ENCODE peak calls at places on chromosomes 4 and X, in ten cellular contexts. Q is IMR-90, S is RWPE2, O is HCT116, E is neural progenitor cell, H is ovary, Y is uterus, J is Peyer's patch, T is A549, G is heart right ventricle. M is an unnamed sample. For H3K9me3 and H3K4me1, the result is how much of the 10 kb centered on the place peaks cover.

GRCh38 chrX:87873347-87873941 is 355.8 kb downstream of the KLHL4 start:
- DNase-seq in Q (no peak), S (no peak), O (no peak), E (no peak), H (no peak), Y (no peak), J (no peak), T (no peak), G (no peak), M (no peak)

GRCh38 chr4:7491915-7492314 is 57.2 kb upstream of the PSAPL1 start:
- DNase-seq in Q (no peak), S (no peak), O (no peak), E (no peak), H (no peak), Y (no peak), J (no peak), T (no peak), G (no peak), M (no peak)

GRCh38 chrX:11374570-11374969 is 81.4 kb downstream of the AMELX start:
- DNase-seq in Q (no peak), S (no peak), O (no peak), E (no peak), H (no peak), Y (no peak), J (no peak), T (no peak), G (no peak), M (no peak)

GRCh38 chr4:118338518-118338917 is 14.3 kb downstream of the PRSS12 start:
- DNase-seq in Q (no peak), S (no peak), O (no peak), E (no peak), H (no peak), Y (no peak), J (no peak), T (no peak), G (no peak), M (no peak)

GRCh38 chrX:140172401-140172800 is 207.1 kb upstream of the CXorf66 start:
- DNase-seq in Q (no peak), S (no peak), O (no peak), E (no peak), H (no peak), Y (no peak), J (no peak), T (no peak), G (no peak), M (no peak)

GRCh38 chr4:120897981-120898719 is 24.4 kb downstream of the PRDM5 start:
- DNase-seq in Q (no peak), S (no peak), O (no peak), E (no peak), H (no peak), Y (no peak), J (no peak), T (no peak), G (no peak), M (no peak)

GRCh38 chr4:187084696-187085095 is 361.0 kb upstream of the FAT1 start:
- DNase-seq in Q (no peak), S (no peak), O (no peak), E (no peak), H (no peak), Y (no peak), J (no peak), T (no peak), G (no peak), M (no peak)

GRCh38 chr4:13640149-13640671 is 12.7 kb upstream of the BOD1L1 start:
- DNase-seq in Q (peak), S (peak), O (no peak), E (peak), H (no peak), Y (no peak), J (no peak), T (no peak), G (no peak), M (no peak)

GRCh38 chr4:6709230-6710114 is at the start of gene MRFAP1L1:
- DNase-seq in Q (peak), S (peak), O (peak), E (peak), H (peak), Y (peak), J (peak), T (peak), G (peak), M (peak)

GRCh38 chr4:158193171-158193749 is 17.0 kb upstream of the TMEM144 start:
- DNase-seq in Q (peak), S (no peak), O (peak), E (peak), H (no peak), Y (no peak), J (no peak), T (peak), G (no peak), M (no peak)

GRCh38 chrX:39848900-39849299 is 248.9 kb downstream of the BCOR start:
- DNase-seq in Q (peak), S (no peak), O (no peak), E (no peak), H (no peak), Y (no peak), J (no peak), T (no peak), G (no peak), M (no peak)

GRCh38 chr4:37882665-37883296 is 8.1 kb upstream of the TBC1D1 start:
- DNase-seq in Q (no peak), S (no peak), O (no peak), E (peak), H (no peak), Y (no peak), J (no peak), T (no peak), G (no peak), M (no peak)

GRCh38 chr4:69617083-69617694 is 22.3 kb downstream of the UGT2A2 start:
- DNase-seq in Q (peak), S (no peak), O (peak), E (peak), H (no peak), Y (no peak), J (no peak), T (peak), G (no peak), M (no peak)

GRCh38 chrX:147910607-147911006 is 1.1 kb upstream of the FMR1 start:
- DNase-seq in Q (no peak), S (no peak), O (no peak), E (no peak), H (no peak), Y (no peak), J (no peak), T (no peak), G (no peak), M (no peak)

GRCh38 chrX:58044130-58044529 is 133.9 kb upstream of the ZXDA start:
- DNase-seq in Q (no peak), S (no peak), O (no peak), E (no peak), H (no peak), Y (no peak), J (no peak), T (no peak), G (no peak), M (no peak)
- H3K9me3 ChIP-seq in Q (under half), S (under half), O (under half), E (half or more), H (under half), Y (under half), J (under half), T (under half), G (under half), M (under half)

DNA sequence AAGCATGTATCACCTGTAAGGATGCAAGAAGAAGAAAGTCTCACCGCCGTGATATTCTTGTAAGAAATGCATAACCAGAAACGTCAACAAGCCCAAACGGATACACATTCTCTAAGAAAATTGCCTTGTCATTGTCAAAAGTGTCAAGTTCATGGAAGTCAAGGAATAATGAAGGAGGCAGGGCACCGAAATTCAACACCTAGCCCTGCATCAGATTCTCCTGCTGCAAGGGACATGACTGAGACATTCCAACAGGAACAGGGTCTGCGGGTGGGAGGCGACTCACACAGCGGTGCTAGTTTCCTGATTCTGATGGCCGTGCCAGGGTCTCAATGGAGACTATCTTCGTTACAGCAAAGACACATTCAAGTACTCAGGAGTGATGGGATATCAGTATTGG is 26.7 kb downstream of the IRF2 start:
- DNase-seq in Q (no peak), S (no peak), O (no peak), E (no peak), H (no peak), Y (no peak), J (no peak), T (no peak), G (no peak), M (no peak)
- H3K4me1 ChIP-seq in Q (under half), S (under half), O (under half), E (under half), H (under half), Y (under half), J (under half), T (under half), G (half or more), M (half or more)

GRCh38 chrX:110683925-110684324 is 111.7 kb downstream of the CHRDL1 start:
- DNase-seq in Q (no peak), S (no peak), O (no peak), E (no peak), H (no peak), Y (no peak), J (no peak), T (no peak), G (no peak), M (no peak)

GRCh38 chrX:110675866-110676265 is 119.8 kb downstream of the CHRDL1 start:
- DNase-seq in Q (no peak), S (no peak), O (no peak), E (no peak), H (no peak), Y (no peak), J (no peak), T (no peak), G (no peak), M (no peak)

GRCh38 chrX:110678591-110678990 is 117.0 kb downstream of the CHRDL1 start:
- DNase-seq in Q (no peak), S (no peak), O (no peak), E (peak), H (no peak), Y (no peak), J (no peak), T (no peak), G (no peak), M (no peak)
- TF ChIP-seq CTCF in Q (no peak), S (no peak), O (no peak), E (peak), H (no peak), Y (no peak), J (no peak), T (no peak), G (no peak), M (no peak)

DNA sequence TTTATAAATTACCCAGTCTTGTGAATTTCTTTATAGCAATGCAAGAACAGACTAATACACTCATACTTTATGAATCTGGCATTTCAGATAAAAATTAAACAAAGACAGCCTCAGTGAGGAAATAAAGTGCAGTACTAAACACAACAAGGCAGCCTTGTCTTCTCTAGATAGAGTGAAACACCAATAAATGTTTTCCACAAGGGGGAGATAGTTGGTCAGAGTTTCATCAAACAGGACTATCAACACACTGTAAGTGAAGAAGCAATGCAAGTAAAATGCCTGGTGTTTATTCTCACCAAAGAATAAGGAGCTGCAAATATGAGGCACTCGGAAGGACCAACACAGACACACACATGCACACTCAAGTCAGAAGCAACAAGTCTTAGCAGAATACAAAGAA is 62.8 kb downstream of the FAM9B start:
- DNase-seq in Q (peak), S (no peak), O (peak), E (peak), H (no peak), Y (no peak), J (no peak), T (peak), G (no peak), M (no peak)
- H3K9me3 ChIP-seq in Q (under half), S (under half), O (under half), E (under half), H (under half), Y (under half), J (under half), T (under half), G (under half), M (under half)

GRCh38 chr4:173256825-173257224 is 77.3 kb downstream of the HMGB2 start:
- DNase-seq in Q (no peak), S (no peak), O (no peak), E (no peak), H (no peak), Y (no peak), J (no peak), T (no peak), G (no peak), M (no peak)

GRCh38 chr4:173248690-173249089 is 80.1 kb downstream of the GALNT7 start:
- DNase-seq in Q (no peak), S (no peak), O (no peak), E (no peak), H (no peak), Y (no peak), J (no peak), T (no peak), G (no peak), M (no peak)

GRCh38 chr4:173254646-173255045 is 79.5 kb downstream of the HMGB2 start:
- DNase-seq in Q (no peak), S (no peak), O (no peak), E (no peak), H (no peak), Y (no peak), J (no peak), T (no peak), G (no peak), M (no peak)

GRCh38 chr4:173253561-173253960 is 80.6 kb downstream of the HMGB2 start:
- DNase-seq in Q (no peak), S (no peak), O (no peak), E (no peak), H (no peak), Y (no peak), J (no peak), T (no peak), G (no peak), M (no peak)

DNA sequence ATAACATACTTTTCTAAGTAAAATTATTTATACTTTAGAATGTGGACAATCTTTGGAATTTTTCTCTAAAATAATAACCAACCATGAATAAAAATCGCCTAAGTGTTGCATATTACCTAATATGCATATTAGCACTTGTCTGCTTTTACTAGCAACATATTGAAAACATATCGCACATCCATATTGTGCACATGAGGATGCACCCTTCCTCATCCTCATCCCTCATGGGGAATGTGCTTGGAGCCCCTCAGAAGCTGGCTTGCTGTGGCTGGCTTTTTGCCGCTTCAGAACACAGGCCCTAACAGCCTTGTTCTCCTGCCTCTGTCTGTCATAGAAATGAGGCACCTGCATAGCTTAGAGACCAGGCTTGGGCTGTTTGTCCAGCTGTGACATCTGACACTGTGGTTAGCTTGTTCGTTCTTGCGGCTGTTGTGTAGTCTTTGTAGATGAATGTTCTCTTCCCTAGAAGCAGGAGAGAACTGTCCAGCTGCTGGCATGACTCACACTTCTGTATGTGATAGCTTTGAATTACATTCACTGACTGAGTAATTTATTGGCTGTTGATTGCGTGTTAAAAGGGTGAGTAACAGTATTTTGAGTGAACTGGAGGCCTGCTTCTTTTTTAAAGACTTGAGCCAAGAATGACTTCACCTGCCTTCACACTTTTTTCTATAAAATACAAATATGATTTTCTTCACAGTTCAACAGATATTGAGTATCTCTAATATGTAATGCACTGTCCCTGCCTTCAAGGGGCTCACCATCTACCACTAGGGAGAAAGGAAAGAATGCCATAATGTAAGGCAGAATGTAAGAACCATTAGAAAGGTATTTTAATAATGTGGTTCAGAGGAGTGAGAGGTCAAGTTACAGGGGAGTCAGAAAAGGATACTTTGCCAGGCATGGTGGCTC is 81.9 kb downstream of the HMGB2 start:
- DNase-seq in Q (peak), S (peak), O (peak), E (peak), H (peak), Y (peak), J (no peak), T (peak), G (peak), M (peak)
- H3K4me1 ChIP-seq in Q (under half), S (under half), O (under half), E (under half), H (under half), Y (under half), J (under half), T (under half), G (under half), M (under half)

GRCh38 chrX:154840856-154841255 is 6.4 kb upstream of the SMIM9 start:
- DNase-seq in Q (peak), S (no peak), O (peak), E (no peak), H (no peak), Y (no peak), J (no peak), T (peak), G (no peak), M (no peak)
- TF ChIP-seq CTCF in Q (peak), S (peak), O (peak), E (peak), H (no peak), Y (peak), J (peak), T (peak), G (no peak), M (peak)

GRCh38 chr4:99863-100262 is 24.4 kb upstream of the ZNF718 start:
- DNase-seq in Q (no peak), S (no peak), O (peak), E (no peak), H (no peak), Y (no peak), J (no peak), T (no peak), G (no peak), M (no peak)
- H3K9me3 ChIP-seq in Q (under half), S (under half), O (under half), E (under half), H (under half), Y (under half), J (under half), T (under half), G (half or more), M (half or more)

M was measured in thoracic aorta.